ENCODE peak calls at places on chromosome X, in six cellular contexts. Z is K562, A is HepG2, J is WTC11, M is H1, X is GM23338. C is an unnamed sample.

GRCh38 chrX:134694935-134695334 is 36.7 kb upstream of the PLAC1 start:
- DNase-seq in M (no peak), X (no peak), J (no peak), Z (no peak), A (no peak), C (no peak)

GRCh38 chrX:77087529-77088169 is 359.5 kb upstream of the FGF16 start:
- DNase-seq in M (no peak), Z (no peak), X (no peak), A (peak), J (no peak), C (no peak)

GRCh38 chrX:24494544-24495113 is 29.5 kb downstream of the PDK3 start:
- DNase-seq in A (peak), X (no peak), J (no peak), Z (no peak), M (no peak), C (no peak)

GRCh38 chrX:129523076-129524055 is at the start of gene SMARCA1:
- DNase-seq in A (peak), X (peak), M (no peak), Z (peak), J (peak), C (no peak)

GRCh38 chrX:18210470-18210869 is 10.2 kb downstream of the BEND2 start:
- DNase-seq in X (peak), M (no peak), J (no peak), Z (no peak), A (no peak), C (no peak)

GRCh38 chrX:21658746-21659145 is 616 bp upstream of the KLHL34 start:
- DNase-seq in M (no peak), X (peak), J (peak), A (no peak), Z (no peak), C (no peak)

GRCh38 chrX:110569506-110569905 is 210.9 kb downstream of the RTL9 start:
- DNase-seq in A (no peak), M (no peak), X (no peak), Z (no peak), J (no peak), C (no peak)

GRCh38 chrX:119647552-119648420 is 41.6 kb upstream of the NKRF start:
- DNase-seq in M (no peak), Z (no peak), J (no peak), X (no peak), A (no peak), C (peak)

GRCh38 chrX:130172127-130172834 is 519 bp downstream of the RAB33A start:
- DNase-seq in A (no peak), Z (no peak), J (peak), M (no peak), X (peak), C (no peak)

GRCh38 chrX:120365320-120365719 is 3.4 kb downstream of the ATP1B4 start:
- DNase-seq in M (no peak), Z (peak), J (peak), X (peak), A (peak), C (no peak)

GRCh38 chrX:42531431-42531830 is 246.5 kb downstream of the PPP1R2C start:
- DNase-seq in X (no peak), M (no peak), Z (no peak), A (no peak), J (no peak), C (no peak)

GRCh38 chrX:87525771-87526229 is 8.2 kb downstream of the KLHL4 start:
- DNase-seq in X (no peak), Z (peak), M (no peak), A (no peak), J (no peak), C (no peak)

GRCh38 chrX:106168107-106168506 is at the start of gene PWWP3B:
- DNase-seq in X (peak), A (no peak), Z (no peak), J (peak), M (peak), C (no peak)

GRCh38 chrX:24148535-24149345 is 789 bp upstream of the ZFX start:
- DNase-seq in X (no peak), A (peak), Z (no peak), M (no peak), J (peak), C (no peak)

GRCh38 chrX:40402771-40403533 is 177.8 kb upstream of the ATP6AP2 start:
- DNase-seq in X (no peak), Z (peak), A (no peak), M (no peak), J (no peak), C (no peak)

GRCh38 chrX:96564595-96564994 is 120.0 kb upstream of the DIAPH2 start:
- DNase-seq in Z (no peak), A (no peak), J (no peak), X (no peak), M (no peak), C (no peak)

GRCh38 chrX:17654116-17654515 is 83.2 kb upstream of the SCML1 start:
- DNase-seq in A (no peak), Z (no peak), J (no peak), M (no peak), X (no peak), C (no peak)

GRCh38 chrX:111483140-111483539 is 28.3 kb upstream of the SERTM2 start:
- DNase-seq in M (no peak), A (no peak), X (no peak), J (no peak), Z (no peak), C (no peak)

GRCh38 chrX:47030339-47030738 is 47.9 kb upstream of the RGN start:
- DNase-seq in A (peak), J (no peak), Z (peak), X (peak), M (no peak), C (peak)

GRCh38 chrX:41452972-41453371 is 5.8 kb downstream of the NYX start:
- DNase-seq in J (no peak), X (no peak), A (no peak), M (no peak), Z (no peak), C (no peak)

GRCh38 chrX:66815227-66815626 is 176.3 kb upstream of the EDA2R start:
- DNase-seq in X (peak), J (no peak), M (no peak), Z (no peak), A (no peak), C (no peak)

GRCh38 chrX:55119712-55120111 is 30.9 kb downstream of the PAGE2 start:
- DNase-seq in A (no peak), J (no peak), X (no peak), Z (no peak), M (no peak), C (no peak)

GRCh38 chrX:53263597-53264094 is 17.7 kb downstream of the IQSEC2 start:
- DNase-seq in Z (peak), A (no peak), M (no peak), J (no peak), X (no peak), C (no peak)

GRCh38 chrX:103343105-103343504 is 13.1 kb downstream of the TCEAL7 start:
- DNase-seq in J (peak), X (peak), A (no peak), M (no peak), Z (peak), C (no peak)

GRCh38 chrX:125744914-125745313 is 421.2 kb downstream of the DCAF12L2 start:
- DNase-seq in J (no peak), A (no peak), M (no peak), X (no peak), Z (no peak), C (no peak)

GRCh38 chrX:17377047-17377692 is 2.2 kb downstream of the NHS start:
- DNase-seq in M (no peak), A (no peak), J (peak), X (peak), Z (no peak), C (no peak)

GRCh38 chrX:45274576-45274975 is 73.9 kb upstream of the DIPK2B start:
- DNase-seq in Z (no peak), A (no peak), X (no peak), M (no peak), J (no peak), C (no peak)

GRCh38 chrX:31993635-31994034 is 921.8 kb upstream of the FTHL17 start:
- DNase-seq in A (peak), J (no peak), X (no peak), M (no peak), Z (no peak), C (no peak)

GRCh38 chrX:108439434-108439883 is at the start of gene COL4A5:
- DNase-seq in Z (peak), X (peak), M (peak), A (peak), J (peak), C (no peak)

GRCh38 chrX:70208479-70208878 is 26.0 kb upstream of the AWAT1 start:
- DNase-seq in J (no peak), X (no peak), A (no peak), Z (no peak), M (no peak), C (no peak)

GRCh38 chrX:57977992-57978391 is 67.7 kb upstream of the ZXDA start:
- DNase-seq in J (no peak), M (no peak), X (no peak), Z (no peak), A (peak), C (no peak)

GRCh38 chrX:136783159-136783558 is 2.4 kb upstream of the ARHGEF6 start:
- DNase-seq in M (no peak), Z (no peak), A (no peak), X (no peak), J (no peak), C (no peak)
- TF ChIP-seq CREB1 in M (no peak), Z (no peak), A (no peak), X (no peak), J (no peak), C (no peak)

DNA sequence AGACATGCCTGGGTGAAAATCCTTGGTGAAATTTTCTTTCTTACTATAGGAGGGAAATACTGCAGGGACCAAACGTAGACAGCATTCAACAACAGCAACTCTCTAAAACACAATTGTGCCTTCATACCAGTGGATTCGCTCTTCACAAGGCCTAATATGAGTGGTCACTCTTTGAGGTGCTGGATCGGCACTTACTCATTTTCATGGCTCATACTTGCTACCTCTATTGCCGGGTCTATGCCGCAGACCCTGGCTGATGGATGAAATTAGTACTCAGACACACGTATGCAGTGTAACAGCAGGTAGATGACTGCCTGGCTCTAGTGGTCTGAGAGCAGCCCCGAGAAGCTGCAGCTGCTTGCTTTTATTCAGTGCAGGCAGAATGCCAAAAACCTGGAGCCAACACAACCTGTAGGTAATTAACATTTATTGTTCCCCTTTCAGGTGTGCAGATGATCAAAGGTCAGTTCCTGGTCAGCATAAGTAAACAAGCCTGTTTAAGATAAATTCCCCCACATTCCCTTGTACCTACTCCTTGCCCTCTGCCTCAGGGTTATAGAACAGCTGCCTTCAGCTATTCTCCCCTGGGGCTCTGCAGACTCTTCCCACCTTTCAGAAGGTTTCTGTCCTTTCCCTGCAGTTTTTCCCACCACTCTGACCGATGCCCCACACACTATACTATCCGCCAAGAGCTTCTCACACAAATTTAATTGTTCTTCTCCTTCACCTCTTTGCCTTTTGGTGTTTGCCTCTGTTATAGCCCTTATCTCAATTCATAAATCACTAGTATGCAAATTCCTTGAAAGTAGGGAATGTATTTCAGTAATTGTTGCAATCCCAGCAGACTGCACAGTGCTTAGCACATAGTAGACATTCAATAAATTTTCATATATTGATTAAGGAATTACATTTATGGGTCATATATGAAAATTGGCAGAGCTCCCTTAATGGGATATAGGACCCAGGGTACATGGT is 210.0 kb downstream of the SPANXN3 start:
- DNase-seq in X (peak), M (no peak), A (no peak), Z (no peak), J (no peak), C (no peak)
- TF ChIP-seq CREB1 in X (no peak), M (no peak), A (no peak), Z (no peak), J (no peak), C (no peak)

GRCh38 chrX:152306331-152306730 is 144.8 kb downstream of the GABRA3 start:
- DNase-seq in M (no peak), J (no peak), A (no peak), Z (no peak), X (no peak), C (no peak)

GRCh38 chrX:152313529-152314302 is 137.4 kb downstream of the GABRA3 start:
- DNase-seq in X (no peak), M (no peak), A (no peak), J (no peak), Z (no peak), C (no peak)

GRCh38 chrX:152307936-152308335 is 143.2 kb downstream of the GABRA3 start:
- DNase-seq in Z (no peak), A (no peak), M (no peak), X (no peak), J (no peak), C (no peak)
- TF ChIP-seq CREB1 in Z (no peak), A (no peak), M (no peak), X (no peak), J (no peak), C (no peak)

GRCh38 chrX:48520976-48521352 is 644 bp upstream of the EBP start:
- DNase-seq in Z (peak), M (no peak), J (no peak), A (no peak), X (peak), C (no peak)

GRCh38 chrX:48521353-48522243 is at the start of gene EBP:
- DNase-seq in X (peak), J (peak), Z (peak), A (peak), M (peak), C (peak)

GRCh38 chrX:48522291-48522690 is 683 bp downstream of the EBP start:
- DNase-seq in M (no peak), Z (peak), J (no peak), X (no peak), A (peak), C (no peak)

GRCh38 chrX:48523682-48524081 is 2.1 kb downstream of the EBP start:
- DNase-seq in X (no peak), J (no peak), Z (no peak), M (no peak), A (no peak), C (no peak)

GRCh38 chrX:48520455-48520854 is 1.2 kb upstream of the EBP start:
- DNase-seq in M (no peak), Z (no peak), J (no peak), X (no peak), A (no peak), C (no peak)
- TF ChIP-seq CREB1 in M (no peak), Z (no peak), J (no peak), X (no peak), A (no peak), C (no peak)

GRCh38 chrX:52265713-52266112 is 81.0 kb downstream of the MAGED4 start:
- DNase-seq in J (no peak), A (no peak), X (no peak), M (no peak), Z (no peak), C (no peak)

GRCh38 chrX:52261463-52262194 is 76.9 kb downstream of the MAGED4 start:
- DNase-seq in Z (peak), J (peak), X (peak), A (peak), M (peak), C (peak)

GRCh38 chrX:52263417-52263816 is 78.7 kb downstream of the MAGED4 start:
- DNase-seq in J (no peak), Z (no peak), A (no peak), M (no peak), X (no peak), C (no peak)

GRCh38 chrX:52261125-52261462 is 76.4 kb downstream of the MAGED4 start:
- DNase-seq in X (no peak), M (no peak), A (no peak), J (no peak), Z (peak), C (no peak)

DNA sequence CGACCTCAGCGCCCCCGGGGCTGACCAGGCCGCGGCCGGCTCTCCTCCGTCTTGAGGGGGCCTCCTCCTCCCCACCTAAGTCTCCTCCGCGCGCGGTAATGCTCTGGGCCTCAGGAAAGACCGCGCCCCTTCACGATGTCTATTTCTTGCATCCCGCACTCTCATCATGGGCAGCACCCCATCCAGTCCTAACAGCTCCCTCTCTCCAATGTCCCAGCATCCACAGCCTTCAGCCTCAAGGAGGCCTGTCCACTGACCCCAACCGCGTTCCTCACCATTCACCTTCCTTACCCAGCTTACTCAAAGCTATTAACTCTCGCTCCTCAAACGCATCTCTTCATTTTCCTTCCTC is 77.5 kb downstream of the MAGED4 start:
- DNase-seq in X (peak), J (no peak), M (no peak), A (no peak), Z (no peak), C (no peak)
- TF ChIP-seq CREB1 in X (no peak), J (no peak), M (no peak), A (no peak), Z (no peak), C (no peak)

GRCh38 chrX:15107367-15107988 is 162.4 kb downstream of the ASB9 start:
- DNase-seq in A (no peak), J (no peak), M (no peak), X (peak), Z (no peak), C (no peak)
- TF ChIP-seq CREB1 in A (no peak), J (no peak), M (no peak), X (no peak), Z (no peak), C (no peak)

GRCh38 chrX:154693394-154693793 is 40.0 kb upstream of the CTAG2 start:
- DNase-seq in J (no peak), A (no peak), M (no peak), X (no peak), Z (no peak), C (no peak)
- TF ChIP-seq CREB1 in J (no peak), A (no peak), M (no peak), X (no peak), Z (no peak), C (no peak)

C was measured in GM12878.